ENCODE peak calls at places on chromosomes 12 and 14, in ten cellular contexts. One of them, this sample, is unnamed.

GRCh38 chr14:95510804-95511203 is 5.6 kb downstream of the SYNE3 start:
- DNase-seq in dorsolateral prefrontal cortex: no peak
- DNase-seq in tibial nerve: no peak
- DNase-seq in brain microvascular endothelial cell: no peak
- DNase-seq in stomach: no peak
- DNase-seq in hepatocyte: no peak
- DNase-seq in tibial artery: no peak
- DNase-seq in fibroblast of lung: no peak
- DNase-seq in RWPE1: no peak
- DNase-seq in HL-60: no peak
- DNase-seq in this sample: peak

GRCh38 chr12:108495054-108495453 is 20.0 kb upstream of the FICD start:
- DNase-seq in dorsolateral prefrontal cortex: no peak
- DNase-seq in tibial nerve: no peak
- DNase-seq in brain microvascular endothelial cell: peak
- DNase-seq in stomach: no peak
- DNase-seq in hepatocyte: no peak
- DNase-seq in tibial artery: no peak
- DNase-seq in fibroblast of lung: peak
- DNase-seq in RWPE1: no peak
- DNase-seq in HL-60: no peak
- DNase-seq in this sample: no peak

GRCh38 chr14:96089401-96089800 is 50.2 kb downstream of the C14orf132 start:
- DNase-seq in dorsolateral prefrontal cortex: no peak
- DNase-seq in tibial nerve: no peak
- DNase-seq in brain microvascular endothelial cell: no peak
- DNase-seq in stomach: no peak
- DNase-seq in hepatocyte: no peak
- DNase-seq in tibial artery: peak
- DNase-seq in fibroblast of lung: no peak
- DNase-seq in RWPE1: no peak
- DNase-seq in HL-60: no peak
- DNase-seq in this sample: no peak

GRCh38 chr12:12899530-12900380 is 8.4 kb downstream of the GPRC5A start:
- DNase-seq in dorsolateral prefrontal cortex: no peak
- DNase-seq in tibial nerve: peak
- DNase-seq in brain microvascular endothelial cell: peak
- DNase-seq in stomach: no peak
- DNase-seq in hepatocyte: peak
- DNase-seq in tibial artery: peak
- DNase-seq in fibroblast of lung: peak
- DNase-seq in RWPE1: peak
- DNase-seq in HL-60: no peak
- DNase-seq in this sample: no peak

GRCh38 chr14:69432364-69432763 is 33.9 kb downstream of the SLC39A9 start:
- DNase-seq in dorsolateral prefrontal cortex: no peak
- DNase-seq in tibial nerve: no peak
- DNase-seq in brain microvascular endothelial cell: no peak
- DNase-seq in stomach: no peak
- DNase-seq in hepatocyte: no peak
- DNase-seq in tibial artery: no peak
- DNase-seq in fibroblast of lung: no peak
- DNase-seq in RWPE1: no peak
- DNase-seq in HL-60: no peak
- DNase-seq in this sample: no peak

GRCh38 chr12:76111209-76111749 is 26.8 kb upstream of the NAP1L1 start:
- DNase-seq in dorsolateral prefrontal cortex: no peak
- DNase-seq in tibial nerve: no peak
- DNase-seq in brain microvascular endothelial cell: no peak
- DNase-seq in stomach: no peak
- DNase-seq in hepatocyte: no peak
- DNase-seq in tibial artery: no peak
- DNase-seq in fibroblast of lung: no peak
- DNase-seq in RWPE1: no peak
- DNase-seq in HL-60: no peak
- DNase-seq in this sample: no peak

GRCh38 chr12:31728289-31728916 is 418 bp downstream of the AMN1 start:
- DNase-seq in dorsolateral prefrontal cortex: peak
- DNase-seq in tibial nerve: no peak
- DNase-seq in brain microvascular endothelial cell: no peak
- DNase-seq in stomach: peak
- DNase-seq in hepatocyte: peak
- DNase-seq in tibial artery: no peak
- DNase-seq in fibroblast of lung: no peak
- DNase-seq in RWPE1: peak
- DNase-seq in HL-60: no peak
- DNase-seq in this sample: no peak

GRCh38 chr14:98736701-98737338 is 535.2 kb downstream of the BCL11B start:
- DNase-seq in dorsolateral prefrontal cortex: no peak
- DNase-seq in tibial nerve: no peak
- DNase-seq in brain microvascular endothelial cell: no peak
- DNase-seq in stomach: no peak
- DNase-seq in hepatocyte: no peak
- DNase-seq in tibial artery: no peak
- DNase-seq in fibroblast of lung: no peak
- DNase-seq in RWPE1: no peak
- DNase-seq in HL-60: no peak
- DNase-seq in this sample: no peak

GRCh38 chr14:24310666-24311604 is at the start of gene LTB4R:
- DNase-seq in dorsolateral prefrontal cortex: peak
- DNase-seq in tibial nerve: no peak
- DNase-seq in brain microvascular endothelial cell: peak
- DNase-seq in stomach: peak
- DNase-seq in hepatocyte: no peak
- DNase-seq in tibial artery: peak
- DNase-seq in fibroblast of lung: peak
- DNase-seq in RWPE1: no peak
- DNase-seq in HL-60: peak
- DNase-seq in this sample: no peak

GRCh38 chr12:6612247-6612646 is 5.1 kb upstream of the CHD4 start:
- DNase-seq in dorsolateral prefrontal cortex: no peak
- DNase-seq in tibial nerve: no peak
- DNase-seq in brain microvascular endothelial cell: no peak
- DNase-seq in stomach: no peak
- DNase-seq in hepatocyte: no peak
- DNase-seq in tibial artery: no peak
- DNase-seq in fibroblast of lung: no peak
- DNase-seq in RWPE1: no peak
- DNase-seq in HL-60: no peak
- DNase-seq in this sample: no peak

GRCh38 chr14:104870368-104871144 is 5.5 kb downstream of the CEP170B start:
- DNase-seq in dorsolateral prefrontal cortex: no peak
- DNase-seq in tibial nerve: no peak
- DNase-seq in brain microvascular endothelial cell: no peak
- DNase-seq in stomach: peak
- DNase-seq in hepatocyte: no peak
- DNase-seq in tibial artery: peak
- DNase-seq in fibroblast of lung: no peak
- DNase-seq in RWPE1: no peak
- DNase-seq in HL-60: no peak
- DNase-seq in this sample: peak

GRCh38 chr12:99212275-99212674 is 435.3 kb upstream of the GARIN6 start:
- DNase-seq in dorsolateral prefrontal cortex: no peak
- DNase-seq in tibial nerve: no peak
- DNase-seq in brain microvascular endothelial cell: no peak
- DNase-seq in stomach: no peak
- DNase-seq in hepatocyte: peak
- DNase-seq in tibial artery: no peak
- DNase-seq in fibroblast of lung: no peak
- DNase-seq in RWPE1: no peak
- DNase-seq in HL-60: no peak
- DNase-seq in this sample: no peak

GRCh38 chr14:101226603-101227425 is 323.3 kb upstream of the RTL1 start:
- DNase-seq in dorsolateral prefrontal cortex: no peak
- DNase-seq in tibial nerve: no peak
- DNase-seq in brain microvascular endothelial cell: no peak
- DNase-seq in stomach: no peak
- DNase-seq in hepatocyte: no peak
- DNase-seq in tibial artery: no peak
- DNase-seq in fibroblast of lung: no peak
- DNase-seq in RWPE1: no peak
- DNase-seq in HL-60: no peak
- DNase-seq in this sample: no peak

GRCh38 chr12:132429932-132430643 is 59.9 kb upstream of the FBRSL1 start:
- DNase-seq in dorsolateral prefrontal cortex: no peak
- DNase-seq in tibial nerve: no peak
- DNase-seq in brain microvascular endothelial cell: no peak
- DNase-seq in stomach: peak
- DNase-seq in hepatocyte: peak
- DNase-seq in tibial artery: no peak
- DNase-seq in fibroblast of lung: no peak
- DNase-seq in RWPE1: peak
- DNase-seq in HL-60: peak
- DNase-seq in this sample: no peak

GRCh38 chr12:509494-509893 is 49.8 kb downstream of the B4GALNT3 start:
- DNase-seq in dorsolateral prefrontal cortex: no peak
- DNase-seq in tibial nerve: no peak
- DNase-seq in brain microvascular endothelial cell: peak
- DNase-seq in stomach: peak
- DNase-seq in hepatocyte: no peak
- DNase-seq in tibial artery: no peak
- DNase-seq in fibroblast of lung: no peak
- DNase-seq in RWPE1: peak
- DNase-seq in HL-60: no peak
- DNase-seq in this sample: no peak

GRCh38 chr12:13504074-13504473 is 307.5 kb downstream of the EMP1 start:
- DNase-seq in dorsolateral prefrontal cortex: no peak
- DNase-seq in tibial nerve: no peak
- DNase-seq in brain microvascular endothelial cell: peak
- DNase-seq in stomach: no peak
- DNase-seq in hepatocyte: no peak
- DNase-seq in tibial artery: no peak
- DNase-seq in fibroblast of lung: no peak
- DNase-seq in RWPE1: no peak
- DNase-seq in HL-60: no peak
- DNase-seq in this sample: no peak

GRCh38 chr12:107091381-107091780 is 2.0 kb downstream of the CRY1 start:
- DNase-seq in dorsolateral prefrontal cortex: no peak
- DNase-seq in tibial nerve: no peak
- DNase-seq in brain microvascular endothelial cell: peak
- DNase-seq in stomach: no peak
- DNase-seq in hepatocyte: peak
- DNase-seq in tibial artery: no peak
- DNase-seq in fibroblast of lung: peak
- DNase-seq in RWPE1: peak
- DNase-seq in HL-60: no peak
- DNase-seq in this sample: no peak

GRCh38 chr12:63052696-63053095 is 98.3 kb downstream of the AVPR1A start:
- DNase-seq in dorsolateral prefrontal cortex: no peak
- DNase-seq in tibial nerve: no peak
- DNase-seq in brain microvascular endothelial cell: no peak
- DNase-seq in stomach: no peak
- DNase-seq in hepatocyte: no peak
- DNase-seq in tibial artery: no peak
- DNase-seq in fibroblast of lung: no peak
- DNase-seq in RWPE1: no peak
- DNase-seq in HL-60: no peak
- DNase-seq in this sample: no peak

GRCh38 chr14:60051690-60052324 is 39.9 kb upstream of the PCNX4 start:
- DNase-seq in dorsolateral prefrontal cortex: no peak
- DNase-seq in tibial nerve: no peak
- DNase-seq in brain microvascular endothelial cell: no peak
- DNase-seq in stomach: no peak
- DNase-seq in hepatocyte: peak
- DNase-seq in tibial artery: no peak
- DNase-seq in fibroblast of lung: peak
- DNase-seq in RWPE1: no peak
- DNase-seq in HL-60: no peak
- DNase-seq in this sample: no peak

GRCh38 chr12:75635606-75636444 is 124.4 kb upstream of the KRR1 start:
- DNase-seq in dorsolateral prefrontal cortex: no peak
- DNase-seq in tibial nerve: no peak
- DNase-seq in brain microvascular endothelial cell: peak
- DNase-seq in stomach: no peak
- DNase-seq in hepatocyte: peak
- DNase-seq in tibial artery: no peak
- DNase-seq in fibroblast of lung: peak
- DNase-seq in RWPE1: no peak
- DNase-seq in HL-60: no peak
- DNase-seq in this sample: no peak

GRCh38 chr14:36952702-36953101 is 219.7 kb downstream of the SLC25A21 start:
- DNase-seq in dorsolateral prefrontal cortex: no peak
- DNase-seq in tibial nerve: no peak
- DNase-seq in brain microvascular endothelial cell: peak
- DNase-seq in stomach: no peak
- DNase-seq in hepatocyte: no peak
- DNase-seq in tibial artery: no peak
- DNase-seq in fibroblast of lung: no peak
- DNase-seq in RWPE1: peak
- DNase-seq in HL-60: no peak
- DNase-seq in this sample: no peak
- H3K27ac ChIP-seq in dorsolateral prefrontal cortex: no peak
- H3K27ac ChIP-seq in tibial nerve: no peak
- H3K27ac ChIP-seq in brain microvascular endothelial cell: peak
- H3K27ac ChIP-seq in stomach: no peak
- H3K27ac ChIP-seq in hepatocyte: no peak
- H3K27ac ChIP-seq in tibial artery: no peak
- H3K27ac ChIP-seq in fibroblast of lung: no peak
- H3K27ac ChIP-seq in RWPE1: no peak
- H3K27ac ChIP-seq in HL-60: no peak
- H3K27ac ChIP-seq in this sample: no peak

GRCh38 chr14:87524011-87524410 is 469.0 kb downstream of the GALC start:
- DNase-seq in dorsolateral prefrontal cortex: no peak
- DNase-seq in tibial nerve: no peak
- DNase-seq in brain microvascular endothelial cell: no peak
- DNase-seq in stomach: no peak
- DNase-seq in hepatocyte: no peak
- DNase-seq in tibial artery: no peak
- DNase-seq in fibroblast of lung: no peak
- DNase-seq in RWPE1: no peak
- DNase-seq in HL-60: no peak
- DNase-seq in this sample: no peak

GRCh38 chr14:87522575-87522974 is 470.4 kb downstream of the GALC start:
- DNase-seq in dorsolateral prefrontal cortex: no peak
- DNase-seq in tibial nerve: no peak
- DNase-seq in brain microvascular endothelial cell: no peak
- DNase-seq in stomach: no peak
- DNase-seq in hepatocyte: peak
- DNase-seq in tibial artery: no peak
- DNase-seq in fibroblast of lung: no peak
- DNase-seq in RWPE1: peak
- DNase-seq in HL-60: no peak
- DNase-seq in this sample: no peak
- TF ChIP-seq CTCF in dorsolateral prefrontal cortex: no peak
- TF ChIP-seq CTCF in tibial nerve: no peak
- TF ChIP-seq CTCF in brain microvascular endothelial cell: no peak
- TF ChIP-seq CTCF in stomach: no peak
- TF ChIP-seq CTCF in hepatocyte: no peak
- TF ChIP-seq CTCF in tibial artery: no peak
- TF ChIP-seq CTCF in fibroblast of lung: no peak
- TF ChIP-seq CTCF in RWPE1: no peak
- TF ChIP-seq CTCF in HL-60: no peak
- TF ChIP-seq CTCF in this sample: no peak

GRCh38 chr12:51329742-51330141 is 5.8 kb upstream of the BIN2 start:
- DNase-seq in dorsolateral prefrontal cortex: no peak
- DNase-seq in tibial nerve: no peak
- DNase-seq in brain microvascular endothelial cell: no peak
- DNase-seq in stomach: no peak
- DNase-seq in hepatocyte: no peak
- DNase-seq in tibial artery: no peak
- DNase-seq in fibroblast of lung: no peak
- DNase-seq in RWPE1: no peak
- DNase-seq in HL-60: no peak
- DNase-seq in this sample: no peak
- H3K27ac ChIP-seq in dorsolateral prefrontal cortex: no peak
- H3K27ac ChIP-seq in tibial nerve: no peak
- H3K27ac ChIP-seq in brain microvascular endothelial cell: no peak
- H3K27ac ChIP-seq in stomach: no peak
- H3K27ac ChIP-seq in hepatocyte: no peak
- H3K27ac ChIP-seq in tibial artery: no peak
- H3K27ac ChIP-seq in fibroblast of lung: no peak
- H3K27ac ChIP-seq in RWPE1: no peak
- H3K27ac ChIP-seq in HL-60: peak
- H3K27ac ChIP-seq in this sample: no peak

GRCh38 chr12:45309826-45310626 is 94.1 kb downstream of the ANO6 start:
- DNase-seq in dorsolateral prefrontal cortex: no peak
- DNase-seq in tibial nerve: no peak
- DNase-seq in brain microvascular endothelial cell: no peak
- DNase-seq in stomach: no peak
- DNase-seq in hepatocyte: no peak
- DNase-seq in tibial artery: no peak
- DNase-seq in fibroblast of lung: peak
- DNase-seq in RWPE1: no peak
- DNase-seq in HL-60: no peak
- DNase-seq in this sample: no peak
- TF ChIP-seq CTCF in dorsolateral prefrontal cortex: no peak
- TF ChIP-seq CTCF in tibial nerve: no peak
- TF ChIP-seq CTCF in brain microvascular endothelial cell: no peak
- TF ChIP-seq CTCF in stomach: no peak
- TF ChIP-seq CTCF in hepatocyte: no peak
- TF ChIP-seq CTCF in tibial artery: peak
- TF ChIP-seq CTCF in fibroblast of lung: no peak
- TF ChIP-seq CTCF in RWPE1: no peak
- TF ChIP-seq CTCF in HL-60: no peak
- TF ChIP-seq CTCF in this sample: peak